ENCODE peak calls at places on chromosomes 11 and 22, in seven cellular contexts. A is IMR-90, D is neuronal stem cell, S is H9, R is mesenchymal stem cell, H is mesendoderm, J is trophoblast cell. Y is an unnamed sample.

GRCh38 chr11:86803641-86804040 is 3.3 kb downstream of the PRSS23 start:
- DNase-seq in A (no peak), D (no peak), S (no peak), R (no peak), H (no peak), J (no peak), Y (no peak)

GRCh38 chr22:45154383-45154782 is 9.3 kb upstream of the NUP50 start:
- DNase-seq in A (peak), D (no peak), S (no peak), R (peak), H (no peak), J (no peak), Y (no peak)

GRCh38 chr11:124069429-124070401 is 28.6 kb upstream of the OR10G7 start:
- DNase-seq in A (peak), D (peak), S (peak), R (peak), H (peak), J (peak), Y (peak)

GRCh38 chr11:64787526-64788320 is 9.4 kb upstream of the SF1 start:
- DNase-seq in A (peak), D (no peak), S (peak), R (peak), H (peak), J (peak), Y (peak)

GRCh38 chr11:118046051-118046963 is 30.6 kb upstream of the TMPRSS4 start:
- DNase-seq in A (no peak), D (no peak), S (no peak), R (no peak), H (no peak), J (no peak), Y (no peak)

GRCh38 chr11:125091247-125091876 is 20.1 kb downstream of the TMEM218 start:
- DNase-seq in A (peak), D (peak), S (peak), R (peak), H (peak), J (peak), Y (peak)

GRCh38 chr11:11735586-11735985 is 106.2 kb upstream of the USP47 start:
- DNase-seq in A (no peak), D (no peak), S (peak), R (no peak), H (peak), J (no peak), Y (peak)

GRCh38 chr11:70761094-70761905 is 363.0 kb downstream of the CTTN start:
- DNase-seq in A (no peak), D (no peak), S (no peak), R (no peak), H (no peak), J (no peak), Y (no peak)

GRCh38 chr22:42820075-42820763 is 36.9 kb downstream of the ARFGAP3 start:
- DNase-seq in A (peak), D (no peak), S (no peak), R (peak), H (peak), J (no peak), Y (no peak)

GRCh38 chr22:37999236-37999635 is 14.9 kb upstream of the SOX10 start:
- DNase-seq in A (no peak), D (no peak), S (no peak), R (no peak), H (no peak), J (no peak), Y (no peak)

GRCh38 chr22:46676881-46677280 is 56.7 kb downstream of the GRAMD4 start:
- DNase-seq in A (no peak), D (no peak), S (no peak), R (no peak), H (no peak), J (no peak), Y (no peak)

GRCh38 chr22:32413715-32414114 is 1.7 kb upstream of the RTCB start:
- DNase-seq in A (peak), D (no peak), S (no peak), R (peak), H (peak), J (no peak), Y (no peak)

GRCh38 chr11:85723088-85723487 is 37.1 kb upstream of the CCDC89 start:
- DNase-seq in A (no peak), D (no peak), S (no peak), R (no peak), H (no peak), J (no peak), Y (no peak)

GRCh38 chr11:2178906-2179494 is 7.4 kb upstream of the TH start:
- DNase-seq in A (peak), D (no peak), S (no peak), R (peak), H (peak), J (peak), Y (no peak)

GRCh38 chr22:31951201-31952093 is 7.1 kb downstream of the YWHAH start:
- DNase-seq in A (no peak), D (no peak), S (no peak), R (no peak), H (no peak), J (no peak), Y (no peak)

GRCh38 chr11:126101241-126101929 is 38.7 kb upstream of the CDON start:
- DNase-seq in A (no peak), D (no peak), S (no peak), R (no peak), H (no peak), J (no peak), Y (no peak)

GRCh38 chr11:78350101-78350645 is 67.4 kb downstream of the GAB2 start:
- DNase-seq in A (peak), D (no peak), S (no peak), R (peak), H (peak), J (no peak), Y (no peak)

GRCh38 chr11:8593455-8593854 is 573 bp downstream of the STK33 start:
- DNase-seq in A (no peak), D (no peak), S (no peak), R (no peak), H (no peak), J (no peak), Y (no peak)

GRCh38 chr11:32594272-32594671 is 10.6 kb downstream of the EIF3M start:
- DNase-seq in A (no peak), D (no peak), S (no peak), R (no peak), H (no peak), J (no peak), Y (no peak)

GRCh38 chr22:19176175-19176630 is 2.3 kb downstream of the SLC25A1 start:
- DNase-seq in A (no peak), D (no peak), S (no peak), R (no peak), H (peak), J (no peak), Y (no peak)

GRCh38 chr11:12248330-12248729 is 129.0 kb upstream of the PARVA start:
- DNase-seq in A (peak), D (no peak), S (no peak), R (peak), H (no peak), J (no peak), Y (no peak)

DNA sequence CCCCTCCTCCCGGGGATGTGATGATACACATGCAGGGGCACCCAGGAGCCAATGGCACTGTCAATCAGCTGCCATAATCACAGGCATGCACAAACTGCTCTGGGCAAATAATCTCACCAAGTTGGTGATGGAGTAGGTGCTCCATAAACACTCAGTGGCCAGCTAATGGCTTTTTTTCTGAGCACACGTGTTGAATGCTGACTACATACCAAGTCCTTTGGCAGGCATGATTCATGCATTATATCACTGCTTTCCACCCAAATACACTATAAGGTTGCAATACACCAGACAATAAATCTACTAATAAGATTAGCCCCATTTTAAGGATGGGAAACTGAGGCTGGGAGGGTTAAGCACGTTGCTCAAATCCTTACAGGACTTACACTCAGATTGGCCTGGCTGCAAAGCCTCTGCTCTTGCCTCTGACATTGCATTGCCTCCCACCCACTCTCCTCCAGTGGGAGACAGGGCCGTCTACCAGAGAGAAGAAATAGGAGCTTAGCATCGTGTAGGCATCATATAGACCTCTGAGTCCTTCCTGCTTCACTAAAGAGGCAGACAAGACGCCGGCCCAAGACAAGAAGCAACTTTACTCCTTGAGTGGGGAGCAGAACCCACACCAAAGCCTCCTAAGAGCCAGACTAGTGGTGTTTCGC is 32.7 kb upstream of the ACCSL start:
- DNase-seq in A (peak), D (no peak), S (peak), R (peak), H (no peak), J (no peak), Y (no peak)
- H4K8ac ChIP-seq in A (no peak), D (no peak), S (no peak), R (peak), H (no peak), J (no peak), Y (no peak)

GRCh38 chr11:39724404-39724803 is 1735.0 kb downstream of the LRRC4C start:
- DNase-seq in A (no peak), D (no peak), S (no peak), R (no peak), H (peak), J (no peak), Y (no peak)
- H4K8ac ChIP-seq in A (no peak), D (no peak), S (no peak), R (no peak), H (no peak), J (no peak), Y (no peak)

GRCh38 chr11:20564811-20565210 is 34.6 kb upstream of the SLC6A5 start:
- DNase-seq in A (no peak), D (no peak), S (no peak), R (no peak), H (no peak), J (no peak), Y (no peak)
- H4K8ac ChIP-seq in A (no peak), D (no peak), S (no peak), R (no peak), H (no peak), J (no peak), Y (no peak)

GRCh38 chr11:16880184-16880583 is 134.0 kb downstream of the PLEKHA7 start:
- DNase-seq in A (no peak), D (no peak), S (no peak), R (no peak), H (no peak), J (no peak), Y (no peak)
- H4K8ac ChIP-seq in A (no peak), D (no peak), S (no peak), R (no peak), H (no peak), J (peak), Y (no peak)

DNA sequence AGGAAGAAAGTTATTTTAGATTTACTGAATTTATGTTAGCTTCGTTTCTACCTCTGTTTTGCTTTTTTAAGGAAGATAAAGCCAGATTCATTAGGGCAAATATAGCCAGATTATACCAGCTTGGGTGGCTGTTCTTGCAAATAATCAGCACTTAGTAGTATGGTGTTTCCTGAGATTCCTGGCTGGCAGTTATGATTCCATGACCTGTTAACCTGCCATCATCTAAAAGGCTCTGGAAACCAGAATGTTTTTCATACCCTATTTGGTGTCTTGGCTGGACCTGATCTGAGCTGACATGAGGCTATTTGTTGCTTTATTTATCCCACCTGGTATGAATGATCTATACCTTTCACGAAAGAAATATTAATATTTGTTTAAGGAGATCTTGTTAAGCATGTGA is 82.7 kb upstream of the HORMAD2 start:
- DNase-seq in A (no peak), D (no peak), S (no peak), R (no peak), H (no peak), J (no peak), Y (no peak)
- H4K8ac ChIP-seq in A (no peak), D (no peak), S (no peak), R (no peak), H (no peak), J (no peak), Y (no peak)

GRCh38 chr11:74721479-74721835 is 9.8 kb downstream of the CHRDL2 start:
- DNase-seq in A (no peak), D (no peak), S (no peak), R (no peak), H (no peak), J (no peak), Y (no peak)

GRCh38 chr11:74719011-74719410 is 12.2 kb downstream of the CHRDL2 start:
- DNase-seq in A (no peak), D (no peak), S (no peak), R (no peak), H (no peak), J (no peak), Y (no peak)

GRCh38 chr11:74723511-74723910 is 7.7 kb downstream of the CHRDL2 start:
- DNase-seq in A (no peak), D (no peak), S (no peak), R (no peak), H (no peak), J (no peak), Y (no peak)

GRCh38 chr11:74717211-74717997 is 13.8 kb downstream of the CHRDL2 start:
- DNase-seq in A (no peak), D (no peak), S (no peak), R (no peak), H (no peak), J (no peak), Y (no peak)

GRCh38 chr11:74720596-74721478 is 10.4 kb downstream of the CHRDL2 start:
- DNase-seq in A (peak), D (no peak), S (no peak), R (peak), H (peak), J (peak), Y (no peak)
- H4K8ac ChIP-seq in A (peak), D (no peak), S (no peak), R (peak), H (no peak), J (no peak), Y (no peak)

Y was measured in H1.